ENCODE peak calls at places on chromosome 17, in four cellular contexts. One of them, this sample, is unnamed.

GRCh38 chr17:2191785-2192184 is 111.8 kb downstream of the SMG6 start:
- DNase-seq in mesendoderm: no peak
- DNase-seq in naive thymus-derived CD4-positive, alpha-beta T cell: no peak
- DNase-seq in mesenchymal stem cell: peak; percentile 89
- DNase-seq in this sample: no peak

GRCh38 chr17:30207655-30208054 is 27.8 kb downstream of the SLC6A4 start:
- DNase-seq in naive thymus-derived CD4-positive, alpha-beta T cell: no peak
- DNase-seq in mesenchymal stem cell: no peak
- DNase-seq in mesendoderm: no peak
- DNase-seq in this sample: no peak

GRCh38 chr17:77692571-77693161 is 265.8 kb upstream of the TNRC6C start:
- DNase-seq in mesenchymal stem cell: no peak
- DNase-seq in naive thymus-derived CD4-positive, alpha-beta T cell: no peak
- DNase-seq in mesendoderm: no peak
- DNase-seq in this sample: no peak

GRCh38 chr17:39461911-39462641 is 790 bp downstream of the CDK12 start:
- DNase-seq in naive thymus-derived CD4-positive, alpha-beta T cell: no peak
- DNase-seq in mesendoderm: peak; percentile 37
- DNase-seq in mesenchymal stem cell: peak; percentile 85
- DNase-seq in this sample: peak; percentile 43

GRCh38 chr17:7132511-7133094 is 18.0 kb upstream of the ASGR2 start:
- DNase-seq in mesenchymal stem cell: peak; percentile 34
- DNase-seq in naive thymus-derived CD4-positive, alpha-beta T cell: peak; percentile 72
- DNase-seq in mesendoderm: peak; percentile 97
- DNase-seq in this sample: peak; percentile 17

GRCh38 chr17:73142763-73143395 is 21.9 kb upstream of the SSTR2 start:
- DNase-seq in naive thymus-derived CD4-positive, alpha-beta T cell: no peak
- DNase-seq in mesendoderm: no peak
- DNase-seq in mesenchymal stem cell: peak; percentile 39
- DNase-seq in this sample: peak; percentile 43

GRCh38 chr17:58491510-58492045 is 3.4 kb upstream of the HSF5 start:
- DNase-seq in naive thymus-derived CD4-positive, alpha-beta T cell: no peak
- DNase-seq in mesendoderm: no peak
- DNase-seq in mesenchymal stem cell: no peak
- DNase-seq in this sample: no peak

GRCh38 chr17:45410144-45411091 is 22.3 kb downstream of the ARHGAP27 start:
- DNase-seq in mesenchymal stem cell: no peak
- DNase-seq in mesendoderm: no peak
- DNase-seq in naive thymus-derived CD4-positive, alpha-beta T cell: peak; percentile 65
- DNase-seq in this sample: no peak

GRCh38 chr17:1010086-1010450 is 13.1 kb downstream of the TIMM22 start:
- DNase-seq in naive thymus-derived CD4-positive, alpha-beta T cell: no peak
- DNase-seq in mesendoderm: no peak
- DNase-seq in mesenchymal stem cell: no peak
- DNase-seq in this sample: no peak

GRCh38 chr17:30717290-30718098 is 107.0 kb downstream of the CRLF3 start:
- DNase-seq in mesendoderm: no peak
- DNase-seq in naive thymus-derived CD4-positive, alpha-beta T cell: no peak
- DNase-seq in mesenchymal stem cell: no peak
- DNase-seq in this sample: no peak

GRCh38 chr17:1720856-1721386 is 3.6 kb upstream of the WDR81 start:
- DNase-seq in naive thymus-derived CD4-positive, alpha-beta T cell: peak; percentile 73
- DNase-seq in mesenchymal stem cell: peak; percentile 61
- DNase-seq in mesendoderm: peak; percentile 70
- DNase-seq in this sample: peak; percentile 33

GRCh38 chr17:7122386-7122785 is 7.8 kb upstream of the ASGR2 start:
- DNase-seq in naive thymus-derived CD4-positive, alpha-beta T cell: no peak
- DNase-seq in mesendoderm: no peak
- DNase-seq in mesenchymal stem cell: no peak
- DNase-seq in this sample: no peak

GRCh38 chr17:29621751-29622194 is 939 bp downstream of the CORO6 start:
- DNase-seq in mesenchymal stem cell: no peak
- DNase-seq in naive thymus-derived CD4-positive, alpha-beta T cell: no peak
- DNase-seq in mesendoderm: no peak
- DNase-seq in this sample: no peak

GRCh38 chr17:78988152-78988551 is 8.4 kb upstream of the LGALS3BP start:
- DNase-seq in naive thymus-derived CD4-positive, alpha-beta T cell: no peak
- DNase-seq in mesenchymal stem cell: no peak
- DNase-seq in mesendoderm: no peak
- DNase-seq in this sample: no peak

GRCh38 chr17:82489117-82489516 is 30.4 kb upstream of the FOXK2 start:
- DNase-seq in mesendoderm: no peak
- DNase-seq in mesenchymal stem cell: no peak
- DNase-seq in naive thymus-derived CD4-positive, alpha-beta T cell: no peak
- DNase-seq in this sample: peak; percentile 12

GRCh38 chr17:82490512-82491195 is 28.9 kb upstream of the FOXK2 start:
- DNase-seq in naive thymus-derived CD4-positive, alpha-beta T cell: no peak
- DNase-seq in mesenchymal stem cell: no peak
- DNase-seq in mesendoderm: no peak
- DNase-seq in this sample: no peak

GRCh38 chr17:82491533-82491932 is 28.0 kb upstream of the FOXK2 start:
- DNase-seq in mesenchymal stem cell: no peak
- DNase-seq in naive thymus-derived CD4-positive, alpha-beta T cell: no peak
- DNase-seq in mesendoderm: no peak
- DNase-seq in this sample: no peak

GRCh38 chr17:82491196-82491530 is 28.4 kb upstream of the FOXK2 start:
- DNase-seq in mesendoderm: no peak
- DNase-seq in mesenchymal stem cell: no peak
- DNase-seq in naive thymus-derived CD4-positive, alpha-beta T cell: no peak
- DNase-seq in this sample: no peak

GRCh38 chr17:82489851-82490511 is 29.6 kb upstream of the FOXK2 start:
- DNase-seq in mesendoderm: no peak
- DNase-seq in mesenchymal stem cell: no peak
- DNase-seq in naive thymus-derived CD4-positive, alpha-beta T cell: no peak
- DNase-seq in this sample: no peak
- H3K36me3 ChIP-seq in mesendoderm: peaks cover 5% of the 10 kb centered on the region
- H3K36me3 ChIP-seq in mesenchymal stem cell: peaks cover 27% of the 10 kb centered on the region
- H3K36me3 ChIP-seq in naive thymus-derived CD4-positive, alpha-beta T cell: peaks cover 2% of the 10 kb centered on the region
- H3K36me3 ChIP-seq in this sample: peaks cover 20% of the 10 kb centered on the region

DNA sequence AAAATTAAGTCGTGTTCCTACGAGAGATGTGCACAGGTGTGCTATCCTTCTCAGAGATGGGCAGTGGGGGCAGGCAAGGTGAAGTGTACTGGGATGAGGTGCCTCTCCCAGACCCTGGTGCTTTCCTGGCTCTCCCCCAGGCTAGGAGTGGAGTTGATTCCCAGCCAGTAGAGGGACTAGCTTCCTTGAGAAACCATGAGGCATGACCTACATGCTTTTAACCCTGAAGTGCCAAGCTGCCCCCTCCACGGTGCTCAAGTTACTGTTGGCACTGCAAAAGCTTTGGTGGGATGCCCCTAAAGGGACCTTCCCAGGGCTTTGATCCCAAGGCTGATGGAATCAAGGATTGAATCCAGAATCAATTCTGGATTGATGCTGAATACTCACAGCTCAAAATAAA is 47.0 kb upstream of the SREBF1 start:
- DNase-seq in mesendoderm: no peak
- DNase-seq in mesenchymal stem cell: no peak
- DNase-seq in naive thymus-derived CD4-positive, alpha-beta T cell: no peak
- DNase-seq in this sample: no peak
- H3K36me3 ChIP-seq in mesendoderm: no peaks in the 10 kb centered on the region
- H3K36me3 ChIP-seq in mesenchymal stem cell: peaks cover 78% of the 10 kb centered on the region
- H3K36me3 ChIP-seq in naive thymus-derived CD4-positive, alpha-beta T cell: peaks cover 11% of the 10 kb centered on the region
- H3K36me3 ChIP-seq in this sample: peaks cover 5% of the 10 kb centered on the region

GRCh38 chr17:57259817-57260216 is 3.5 kb downstream of the MSI2 start:
- DNase-seq in mesendoderm: no peak
- DNase-seq in mesenchymal stem cell: no peak
- DNase-seq in naive thymus-derived CD4-positive, alpha-beta T cell: no peak
- DNase-seq in this sample: no peak
- H3K36me3 ChIP-seq in mesendoderm: no peaks in the 10 kb centered on the region
- H3K36me3 ChIP-seq in mesenchymal stem cell: peaks cover 16% of the 10 kb centered on the region
- H3K36me3 ChIP-seq in naive thymus-derived CD4-positive, alpha-beta T cell: peaks cover 10% of the 10 kb centered on the region
- H3K36me3 ChIP-seq in this sample: peaks cover 9% of the 10 kb centered on the region

GRCh38 chr17:47117386-47117785 is 71.7 kb downstream of the CDC27 start:
- DNase-seq in mesendoderm: no peak
- DNase-seq in mesenchymal stem cell: no peak
- DNase-seq in naive thymus-derived CD4-positive, alpha-beta T cell: no peak
- DNase-seq in this sample: no peak
- H3K36me3 ChIP-seq in mesendoderm: no peaks in the 10 kb centered on the region
- H3K36me3 ChIP-seq in mesenchymal stem cell: peaks cover 52% of the 10 kb centered on the region
- H3K36me3 ChIP-seq in naive thymus-derived CD4-positive, alpha-beta T cell: no peaks in the 10 kb centered on the region
- H3K36me3 ChIP-seq in this sample: peaks cover 14% of the 10 kb centered on the region

GRCh38 chr17:82058855-82059249 is 6.8 kb downstream of the DUS1L start:
- DNase-seq in mesenchymal stem cell: no peak
- DNase-seq in naive thymus-derived CD4-positive, alpha-beta T cell: no peak
- DNase-seq in mesendoderm: no peak
- DNase-seq in this sample: no peak
- H3K36me3 ChIP-seq in mesenchymal stem cell: peaks cover 90% of the 10 kb centered on the region
- H3K36me3 ChIP-seq in naive thymus-derived CD4-positive, alpha-beta T cell: peaks cover 19% of the 10 kb centered on the region
- H3K36me3 ChIP-seq in mesendoderm: peaks cover 9% of the 10 kb centered on the region
- H3K36me3 ChIP-seq in this sample: peaks cover 73% of the 10 kb centered on the region

DNA sequence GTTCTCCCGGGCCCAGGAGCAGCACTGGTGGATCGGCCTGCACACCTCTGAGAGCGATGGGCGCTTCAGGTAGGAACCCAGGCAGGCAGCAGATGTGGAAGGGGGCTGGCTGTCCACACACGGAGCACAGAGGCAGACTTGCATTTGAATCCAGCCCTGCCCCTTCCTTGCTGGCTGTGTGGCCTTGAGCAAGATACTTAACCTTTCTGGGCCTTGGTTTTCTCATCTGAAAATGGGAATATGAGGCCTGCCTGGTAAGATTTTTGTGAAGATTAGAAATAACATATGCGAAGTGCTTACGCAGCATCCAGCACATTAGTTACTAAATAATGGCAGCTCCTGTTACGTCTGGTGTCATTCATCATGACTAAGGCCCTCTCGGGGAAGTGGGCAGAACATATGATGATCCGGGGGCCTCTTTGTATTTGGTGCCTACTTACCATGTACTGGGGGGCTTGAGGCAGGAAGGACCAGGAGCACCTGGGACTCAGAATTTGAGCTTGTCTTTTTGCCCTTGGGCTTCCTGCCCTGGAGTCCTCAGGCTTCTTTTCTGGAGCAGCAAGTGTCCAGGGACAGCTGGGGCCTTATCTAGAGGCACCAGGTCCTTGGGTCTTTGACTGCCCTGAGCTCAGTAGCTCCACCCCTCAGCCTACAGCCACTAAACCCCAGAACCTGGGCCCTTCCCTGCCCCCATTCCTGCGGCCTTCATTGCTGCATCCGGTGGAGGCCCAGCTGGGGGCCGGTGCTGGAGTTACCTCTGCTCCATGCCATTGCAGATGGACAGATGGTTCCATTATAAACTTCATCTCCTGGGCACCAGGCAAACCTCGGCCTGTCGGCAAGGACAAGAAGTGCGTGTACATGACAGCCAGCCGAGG is 53.8 kb downstream of the MRC2 start:
- DNase-seq in mesenchymal stem cell: no peak
- DNase-seq in naive thymus-derived CD4-positive, alpha-beta T cell: no peak
- DNase-seq in mesendoderm: no peak
- DNase-seq in this sample: no peak
- H3K36me3 ChIP-seq in mesenchymal stem cell: peaks cover 88% of the 10 kb centered on the region
- H3K36me3 ChIP-seq in naive thymus-derived CD4-positive, alpha-beta T cell: no peaks in the 10 kb centered on the region
- H3K36me3 ChIP-seq in mesendoderm: peaks cover 16% of the 10 kb centered on the region
- H3K36me3 ChIP-seq in this sample: peaks cover 95% of the 10 kb centered on the region

GRCh38 chr17:75490953-75491649 is 24.2 kb downstream of the CASKIN2 start:
- DNase-seq in mesendoderm: no peak
- DNase-seq in mesenchymal stem cell: no peak
- DNase-seq in naive thymus-derived CD4-positive, alpha-beta T cell: no peak
- DNase-seq in this sample: no peak

GRCh38 chr17:75492555-75493168 is 22.7 kb downstream of the CASKIN2 start:
- DNase-seq in mesenchymal stem cell: no peak
- DNase-seq in naive thymus-derived CD4-positive, alpha-beta T cell: no peak
- DNase-seq in mesendoderm: no peak
- DNase-seq in this sample: no peak

GRCh38 chr17:75493476-75494129 is 21.7 kb downstream of the CASKIN2 start:
- DNase-seq in naive thymus-derived CD4-positive, alpha-beta T cell: no peak
- DNase-seq in mesendoderm: no peak
- DNase-seq in mesenchymal stem cell: no peak
- DNase-seq in this sample: no peak

GRCh38 chr17:75490173-75490743 is 25.1 kb downstream of the CASKIN2 start:
- DNase-seq in mesendoderm: no peak
- DNase-seq in naive thymus-derived CD4-positive, alpha-beta T cell: no peak
- DNase-seq in mesenchymal stem cell: no peak
- DNase-seq in this sample: no peak

DNA sequence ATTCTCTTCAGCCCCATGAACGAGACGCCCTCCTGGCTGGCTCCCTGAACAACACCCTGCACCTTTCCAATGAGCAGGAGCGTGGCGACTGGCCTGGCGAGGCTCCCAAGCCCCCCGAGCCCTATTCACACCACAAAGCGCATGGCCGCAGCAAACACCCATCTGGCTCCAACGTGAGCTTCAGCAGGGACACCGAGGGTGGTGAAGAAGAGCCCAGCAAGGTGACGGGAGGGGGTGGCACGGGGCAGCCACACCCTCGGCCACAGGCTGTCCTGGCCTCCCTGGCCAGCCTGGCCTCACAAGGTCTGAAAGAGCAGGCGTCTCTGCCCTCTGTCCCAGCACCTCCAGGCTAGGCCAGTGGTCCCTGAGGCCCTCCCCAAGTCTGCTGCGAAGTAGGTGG is 23.7 kb downstream of the CASKIN2 start:
- DNase-seq in mesendoderm: no peak
- DNase-seq in mesenchymal stem cell: no peak
- DNase-seq in naive thymus-derived CD4-positive, alpha-beta T cell: no peak
- DNase-seq in this sample: no peak
- H3K36me3 ChIP-seq in mesendoderm: peaks cover 2% of the 10 kb centered on the region
- H3K36me3 ChIP-seq in mesenchymal stem cell: peaks cover 49% of the 10 kb centered on the region
- H3K36me3 ChIP-seq in naive thymus-derived CD4-positive, alpha-beta T cell: peaks cover 5% of the 10 kb centered on the region
- H3K36me3 ChIP-seq in this sample: peaks cover 18% of the 10 kb centered on the region

GRCh38 chr17:17153071-17153470 is 53.1 kb downstream of the PLD6 start:
- DNase-seq in naive thymus-derived CD4-positive, alpha-beta T cell: no peak
- DNase-seq in mesenchymal stem cell: no peak
- DNase-seq in mesendoderm: no peak
- DNase-seq in this sample: no peak
- H3K36me3 ChIP-seq in naive thymus-derived CD4-positive, alpha-beta T cell: peaks cover 4% of the 10 kb centered on the region
- H3K36me3 ChIP-seq in mesenchymal stem cell: peaks cover 55% of the 10 kb centered on the region
- H3K36me3 ChIP-seq in mesendoderm: peaks cover 18% of the 10 kb centered on the region
- H3K36me3 ChIP-seq in this sample: peaks cover 67% of the 10 kb centered on the region

DNA sequence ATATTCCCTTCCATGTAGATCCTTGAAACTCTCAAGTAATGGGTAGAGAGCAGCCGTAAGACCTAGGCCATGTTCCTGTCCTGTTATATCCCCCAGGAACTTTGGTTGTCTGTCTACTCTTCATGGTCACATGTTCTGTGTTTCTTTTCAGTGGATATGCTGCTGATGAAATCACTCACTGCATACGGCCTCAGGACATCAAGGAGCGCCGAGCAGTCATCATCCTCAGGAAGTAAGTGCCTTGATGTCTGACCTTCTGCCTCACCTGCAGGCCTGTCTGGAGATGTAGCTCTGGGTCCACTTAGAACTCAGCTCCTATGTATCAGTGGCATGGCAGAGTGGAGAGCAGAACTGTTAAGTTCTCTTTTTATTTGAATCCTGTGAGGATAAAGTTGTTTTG is 11.2 kb downstream of the ALKBH5 start:
- DNase-seq in mesendoderm: no peak
- DNase-seq in mesenchymal stem cell: no peak
- DNase-seq in naive thymus-derived CD4-positive, alpha-beta T cell: no peak
- DNase-seq in this sample: no peak
- H3K36me3 ChIP-seq in mesendoderm: peaks cover 2% of the 10 kb centered on the region
- H3K36me3 ChIP-seq in mesenchymal stem cell: peaks cover 68% of the 10 kb centered on the region
- H3K36me3 ChIP-seq in naive thymus-derived CD4-positive, alpha-beta T cell: no peaks in the 10 kb centered on the region
- H3K36me3 ChIP-seq in this sample: peaks cover 33% of the 10 kb centered on the region